ENCODE peak calls at places on chromosomes 16 and 17, in ten cellular contexts. U is right lobe of liver, P is body of pancreas, I is heart left ventricle, R is GM12878, D is K562, Z is A549, Y is HCT116, N is IMR-90, Q is upper lobe of left lung. W is an unnamed sample.

GRCh38 chr16:79788949-79789348 is 188.4 kb upstream of the MAF start:
- ATAC-seq in U (no peak), P (no peak), I (no peak), R (no peak), D (no peak), Z (no peak), Y (no peak), N (no peak), Q (no peak), W (no peak)

GRCh38 chr16:65120811-65121721 is 797 bp downstream of the CDH11 start:
- ATAC-seq in U (no peak), P (no peak), I (peak; percentile 9), R (no peak), D (no peak), Z (no peak), Y (no peak), N (no peak), Q (no peak), W (no peak)

GRCh38 chr17:45293413-45294211 is 23.2 kb downstream of the MAP3K14 start:
- ATAC-seq in U (peak; percentile 77), P (peak; percentile 71), I (peak; percentile 79), R (peak; percentile 63), D (peak; percentile 67), Z (peak; percentile 84), Y (peak; percentile 85), N (peak; percentile 83), Q (peak; percentile 84), W (peak; percentile 79)

GRCh38 chr16:86050111-86050510 is 151.1 kb downstream of the IRF8 start:
- ATAC-seq in U (no peak), P (no peak), I (no peak), R (no peak), D (no peak), Z (no peak), Y (no peak), N (no peak), Q (no peak), W (no peak)

GRCh38 chr16:50593410-50594139 is 45.4 kb downstream of the NKD1 start:
- ATAC-seq in U (no peak), P (no peak), I (no peak), R (no peak), D (peak; percentile 54), Z (no peak), Y (peak; percentile 30), N (no peak), Q (no peak), W (no peak)

GRCh38 chr16:46690281-46691178 is 1.1 kb downstream of the ORC6 start:
- ATAC-seq in U (no peak), P (no peak), I (no peak), R (no peak), D (no peak), Z (no peak), Y (no peak), N (no peak), Q (no peak), W (no peak)

GRCh38 chr17:48011405-48012150 is 26.0 kb downstream of the COPZ2 start:
- ATAC-seq in U (peak; percentile 62), P (no peak), I (no peak), R (peak; percentile 92), D (peak; percentile 88), Z (peak; percentile 83), Y (peak; percentile 89), N (peak; percentile 67), Q (no peak), W (no peak)

GRCh38 chr16:30983898-30984610 is 953 bp upstream of the HSD3B7 start:
- ATAC-seq in U (no peak), P (no peak), I (no peak), R (no peak), D (no peak), Z (no peak), Y (no peak), N (no peak), Q (no peak), W (no peak)

DNA sequence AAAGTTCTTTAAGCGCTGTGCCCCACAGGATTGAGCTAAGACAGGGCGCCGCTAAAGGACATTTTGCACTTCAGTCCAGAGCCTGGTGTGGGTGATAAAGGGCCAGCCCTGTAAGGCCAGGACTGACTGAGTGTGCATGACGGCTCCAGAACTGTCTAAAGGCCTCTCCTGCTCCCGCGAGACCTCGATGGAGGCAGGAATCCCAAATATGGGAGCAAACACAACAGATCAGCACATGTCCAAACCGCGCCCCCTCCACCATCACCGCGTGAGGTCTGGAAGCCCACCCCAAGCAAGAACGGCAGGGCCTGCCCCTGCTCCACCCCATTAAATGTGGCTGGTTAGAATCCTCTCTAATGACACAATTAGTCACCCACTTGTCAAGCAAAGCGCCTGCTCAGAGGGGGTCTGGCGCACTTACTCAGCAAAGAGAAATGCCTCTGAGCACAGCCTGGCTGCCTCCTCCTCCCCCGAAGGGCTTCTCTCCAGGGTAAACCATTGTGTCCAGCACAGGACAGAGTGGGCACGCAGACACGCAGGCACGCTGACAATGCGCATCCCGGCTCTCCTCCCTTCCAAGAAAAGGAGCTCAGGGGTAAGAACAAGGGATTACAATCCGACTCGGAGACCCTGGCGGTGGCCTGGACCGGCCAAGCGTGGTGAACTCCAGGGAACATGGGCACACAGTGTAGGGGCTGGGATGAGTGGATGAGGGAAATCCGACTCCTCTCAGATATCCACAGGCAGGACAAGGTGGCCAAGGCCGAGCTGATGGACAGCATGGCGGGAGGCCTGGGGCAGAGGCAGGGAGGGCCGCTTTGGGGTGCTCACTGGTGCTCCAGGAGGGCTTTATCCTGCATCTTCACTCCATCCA is 1.5 kb downstream of the MXRA7 start:
- ATAC-seq in U (peak; percentile 9), P (peak; percentile 57), I (peak; percentile 80), R (no peak), D (peak; percentile 49), Z (peak; percentile 1), Y (peak; percentile 42), N (peak; percentile 74), Q (peak; percentile 82), W (peak; percentile 87)
- TF ChIP-seq POLR2A in U (no peak), P (peak; percentile 29), I (peak; percentile 79), R (no peak), D (no peak), Z (peak; percentile 5), Y (no peak), N (peak; percentile 97), Q (no peak), W (peak; percentile 85)

GRCh38 chr17:58153046-58153445 is 4.9 kb downstream of the OR4D1 start:
- ATAC-seq in U (peak; percentile 20), P (no peak), I (peak; percentile 68), R (no peak), D (no peak), Z (no peak), Y (no peak), N (no peak), Q (peak; percentile 49), W (peak; percentile 55)

GRCh38 chr17:58161566-58161965 is 5.2 kb upstream of the OR4D2 start:
- ATAC-seq in U (no peak), P (no peak), I (no peak), R (no peak), D (no peak), Z (no peak), Y (no peak), N (no peak), Q (no peak), W (no peak)

GRCh38 chr17:58158181-58158580 is 8.6 kb upstream of the OR4D2 start:
- ATAC-seq in U (no peak), P (no peak), I (no peak), R (no peak), D (no peak), Z (no peak), Y (no peak), N (no peak), Q (no peak), W (no peak)

GRCh38 chr17:58156839-58157803 is 8.9 kb downstream of the OR4D1 start:
- ATAC-seq in U (peak; percentile 46), P (peak; percentile 15), I (peak; percentile 85), R (no peak), D (peak; percentile 61), Z (peak; percentile 86), Y (no peak), N (peak; percentile 32), Q (peak; percentile 52), W (peak; percentile 69)
- TF ChIP-seq POLR2A in U (no peak), P (no peak), I (no peak), R (no peak), D (no peak), Z (peak; percentile 24), Y (no peak), N (no peak), Q (no peak), W (no peak)

DNA sequence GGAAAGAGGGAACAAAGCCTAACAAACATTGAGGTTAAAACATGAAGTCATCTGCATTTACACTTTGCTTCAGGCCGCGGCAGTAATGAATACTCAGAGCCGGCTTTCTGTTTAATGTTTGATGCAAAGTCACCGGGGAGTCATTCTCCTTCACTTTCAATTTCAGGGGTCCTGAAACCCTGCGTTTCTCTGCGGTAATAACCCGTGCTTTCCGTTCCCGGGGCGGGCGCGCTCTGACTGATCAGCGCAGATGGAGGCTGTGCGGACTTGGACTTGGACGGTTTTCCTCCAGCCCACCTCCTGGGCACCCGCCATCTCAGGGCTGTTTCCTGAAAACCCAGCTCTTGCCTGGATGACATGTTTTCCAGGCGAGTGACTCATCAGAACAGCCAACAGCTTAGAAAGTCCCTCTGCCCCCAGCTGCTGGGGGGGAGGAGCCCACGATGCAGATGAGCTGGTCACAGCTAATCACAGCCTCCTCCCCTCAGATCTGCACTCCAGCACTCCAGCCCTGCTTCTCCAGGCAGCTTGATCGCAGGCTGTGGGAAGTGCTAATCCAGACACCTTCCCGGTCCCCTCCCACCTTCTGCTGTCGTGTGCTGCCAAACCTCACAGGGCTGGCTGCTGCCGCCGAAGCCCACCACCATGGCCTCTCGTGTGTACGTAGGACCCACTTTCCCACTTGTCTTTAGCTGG is 158.6 kb upstream of the CHMP6 start:
- ATAC-seq in U (peak; percentile 88), P (peak; percentile 93), I (peak; percentile 97), R (peak; percentile 96), D (peak; percentile 99), Z (peak; percentile 92), Y (peak; percentile 97), N (peak; percentile 95), Q (peak; percentile 93), W (peak; percentile 97)
- TF ChIP-seq POLR2A in U (peak; percentile 32), P (peak; percentile 26), I (peak; percentile 46), R (peak; percentile 79), D (peak; percentile 83), Z (no peak), Y (no peak), N (peak; percentile 93), Q (no peak), W (peak; percentile 48)

GRCh38 chr17:50207792-50208567 is 6.5 kb upstream of the COL1A1 start:
- ATAC-seq in U (no peak), P (no peak), I (no peak), R (no peak), D (no peak), Z (no peak), Y (no peak), N (no peak), Q (no peak), W (no peak)

GRCh38 chr17:50210249-50211225 is 9.1 kb upstream of the COL1A1 start:
- ATAC-seq in U (no peak), P (peak; percentile 33), I (peak; percentile 80), R (no peak), D (no peak), Z (peak; percentile 52), Y (peak; percentile 79), N (peak; percentile 61), Q (peak; percentile 60), W (peak; percentile 67)

GRCh38 chr17:50208611-50209061 is 7.2 kb upstream of the COL1A1 start:
- ATAC-seq in U (no peak), P (no peak), I (no peak), R (no peak), D (peak; percentile 82), Z (no peak), Y (no peak), N (no peak), Q (no peak), W (no peak)

GRCh38 chr17:50209133-50209471 is 7.7 kb upstream of the COL1A1 start:
- ATAC-seq in U (no peak), P (no peak), I (no peak), R (no peak), D (no peak), Z (no peak), Y (no peak), N (no peak), Q (no peak), W (no peak)

GRCh38 chr17:50209472-50210248 is 8.2 kb upstream of the COL1A1 start:
- ATAC-seq in U (peak; percentile 36), P (peak; percentile 66), I (peak; percentile 85), R (no peak), D (peak; percentile 20), Z (no peak), Y (peak; percentile 2), N (peak; percentile 75), Q (peak; percentile 80), W (peak; percentile 94)
- TF ChIP-seq POLR2A in U (no peak), P (no peak), I (peak; percentile 21), R (no peak), D (no peak), Z (no peak), Y (no peak), N (peak; percentile 87), Q (no peak), W (peak; percentile 21)

W was measured in gastroesophageal sphincter.